ENCODE peak calls at places on chromosomes 11 and 22, in six cellular contexts. One of them, this sample, is unnamed.

GRCh38 chr11:67492801-67493547 is 10.1 kb downstream of the AIP start:
- DNase-seq in H9: peak; percentile 75
- DNase-seq in IMR-90: no peak
- DNase-seq in trophoblast cell: peak; percentile 4
- DNase-seq in mesenchymal stem cell: no peak
- DNase-seq in H1: no peak
- DNase-seq in this sample: no peak

GRCh38 chr11:115161876-115162275 is 342.3 kb downstream of the CADM1 start:
- DNase-seq in H9: no peak
- DNase-seq in IMR-90: no peak
- DNase-seq in trophoblast cell: no peak
- DNase-seq in mesenchymal stem cell: no peak
- DNase-seq in H1: no peak
- DNase-seq in this sample: no peak

GRCh38 chr11:95919514-95919913 is 4.4 kb downstream of the MTMR2 start:
- DNase-seq in H9: no peak
- DNase-seq in IMR-90: no peak
- DNase-seq in trophoblast cell: no peak
- DNase-seq in mesenchymal stem cell: no peak
- DNase-seq in H1: no peak
- DNase-seq in this sample: no peak

GRCh38 chr22:22380098-22381030 is 128.2 kb downstream of the ZNF280B start:
- DNase-seq in H9: peak; percentile 61
- DNase-seq in IMR-90: no peak
- DNase-seq in trophoblast cell: peak; percentile 26
- DNase-seq in mesenchymal stem cell: no peak
- DNase-seq in H1: no peak
- DNase-seq in this sample: no peak

GRCh38 chr11:69912911-69913451 is 93.8 kb upstream of the FGF3 start:
- DNase-seq in H9: peak; percentile 46
- DNase-seq in IMR-90: peak; percentile 20
- DNase-seq in trophoblast cell: no peak
- DNase-seq in mesenchymal stem cell: no peak
- DNase-seq in H1: no peak
- DNase-seq in this sample: no peak

GRCh38 chr11:13440100-13440855 is 22.7 kb downstream of the BTBD10 start:
- DNase-seq in H9: no peak
- DNase-seq in IMR-90: peak; percentile 97
- DNase-seq in trophoblast cell: peak; percentile 44
- DNase-seq in mesenchymal stem cell: peak; percentile 87
- DNase-seq in H1: no peak
- DNase-seq in this sample: no peak

GRCh38 chr22:29310065-29310862 is 3.8 kb downstream of the GAS2L1 start:
- DNase-seq in H9: no peak
- DNase-seq in IMR-90: no peak
- DNase-seq in trophoblast cell: peak; percentile 96
- DNase-seq in mesenchymal stem cell: peak; percentile 23
- DNase-seq in H1: no peak
- DNase-seq in this sample: no peak

GRCh38 chr11:78821371-78822306 is 247.0 kb upstream of the NARS2 start:
- DNase-seq in H9: no peak
- DNase-seq in IMR-90: peak; percentile 88
- DNase-seq in trophoblast cell: no peak
- DNase-seq in mesenchymal stem cell: no peak
- DNase-seq in H1: no peak
- DNase-seq in this sample: no peak

GRCh38 chr11:124415356-124415923 is 9.2 kb downstream of the OR8B4 start:
- DNase-seq in H9: no peak
- DNase-seq in IMR-90: peak; percentile 69
- DNase-seq in trophoblast cell: peak; percentile 68
- DNase-seq in mesenchymal stem cell: peak; percentile 51
- DNase-seq in H1: no peak
- DNase-seq in this sample: peak; percentile 20

GRCh38 chr11:64767344-64768299 is 7.8 kb upstream of the PYGM start:
- DNase-seq in H9: peak; percentile 90
- DNase-seq in IMR-90: peak; percentile 60
- DNase-seq in trophoblast cell: peak; percentile 81
- DNase-seq in mesenchymal stem cell: peak; percentile 74
- DNase-seq in H1: no peak
- DNase-seq in this sample: peak; percentile 60

GRCh38 chr11:43515090-43515489 is 156.4 kb downstream of the TTC17 start:
- DNase-seq in H9: peak; percentile 72
- DNase-seq in IMR-90: no peak
- DNase-seq in trophoblast cell: no peak
- DNase-seq in mesenchymal stem cell: no peak
- DNase-seq in H1: no peak
- DNase-seq in this sample: no peak

GRCh38 chr11:59680287-59681154 is 11.7 kb upstream of the PATL1 start:
- DNase-seq in H9: peak; percentile 84
- DNase-seq in IMR-90: peak; percentile 83
- DNase-seq in trophoblast cell: peak; percentile 84
- DNase-seq in mesenchymal stem cell: peak; percentile 89
- DNase-seq in H1: peak; percentile 59
- DNase-seq in this sample: peak; percentile 66

GRCh38 chr11:118895093-118896039 is 11.7 kb downstream of the CXCR5 start:
- DNase-seq in H9: no peak
- DNase-seq in IMR-90: no peak
- DNase-seq in trophoblast cell: no peak
- DNase-seq in mesenchymal stem cell: peak; percentile 13
- DNase-seq in H1: no peak
- DNase-seq in this sample: no peak

GRCh38 chr22:29065468-29066190 is 4.0 kb upstream of the C22orf31 start:
- DNase-seq in H9: no peak
- DNase-seq in IMR-90: no peak
- DNase-seq in trophoblast cell: no peak
- DNase-seq in mesenchymal stem cell: no peak
- DNase-seq in H1: no peak
- DNase-seq in this sample: no peak

GRCh38 chr22:36911887-36912661 is 1.4 kb upstream of the CSF2RB start:
- DNase-seq in H9: peak; percentile 62
- DNase-seq in IMR-90: no peak
- DNase-seq in trophoblast cell: peak; percentile 82
- DNase-seq in mesenchymal stem cell: no peak
- DNase-seq in H1: no peak
- DNase-seq in this sample: no peak

GRCh38 chr22:36907464-36907863 is 6.0 kb upstream of the CSF2RB start:
- DNase-seq in H9: no peak
- DNase-seq in IMR-90: no peak
- DNase-seq in trophoblast cell: no peak
- DNase-seq in mesenchymal stem cell: no peak
- DNase-seq in H1: no peak
- DNase-seq in this sample: no peak

GRCh38 chr22:36912694-36913430 is 566 bp upstream of the CSF2RB start:
- DNase-seq in H9: no peak
- DNase-seq in IMR-90: no peak
- DNase-seq in trophoblast cell: no peak
- DNase-seq in mesenchymal stem cell: no peak
- DNase-seq in H1: no peak
- DNase-seq in this sample: no peak

GRCh38 chr22:36913431-36914382 is at the start of gene CSF2RB:
- DNase-seq in H9: no peak
- DNase-seq in IMR-90: no peak
- DNase-seq in trophoblast cell: peak; percentile 71
- DNase-seq in mesenchymal stem cell: no peak
- DNase-seq in H1: no peak
- DNase-seq in this sample: no peak

DNA sequence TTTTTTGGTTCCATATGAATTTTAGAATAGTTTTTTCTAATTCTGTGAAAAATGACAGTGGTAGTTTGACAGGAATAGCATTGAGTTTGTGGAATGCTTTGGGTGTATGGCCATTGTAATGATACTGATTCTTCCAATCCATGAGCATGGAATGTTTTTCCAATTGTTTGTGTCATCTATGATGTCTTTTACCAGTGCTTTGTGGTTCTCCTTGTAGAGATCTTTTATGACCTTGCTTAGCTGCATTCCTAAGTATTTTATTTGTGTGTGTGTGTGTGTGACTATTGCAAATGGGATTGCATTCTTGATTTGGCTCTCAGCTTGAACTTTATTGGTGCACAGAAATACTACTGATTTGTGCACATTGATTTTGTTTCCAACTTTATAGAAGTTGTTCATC is 3.0 kb upstream of the CSF2RB start:
- DNase-seq in H9: no peak
- DNase-seq in IMR-90: no peak
- DNase-seq in trophoblast cell: no peak
- DNase-seq in mesenchymal stem cell: no peak
- DNase-seq in H1: no peak
- DNase-seq in this sample: no peak
- H4K91ac ChIP-seq in H9: no peak overlapping the region
- H4K91ac ChIP-seq in IMR-90: no peak overlapping the region
- H4K91ac ChIP-seq in trophoblast cell: no peak overlapping the region
- H4K91ac ChIP-seq in mesenchymal stem cell: no peak overlapping the region
- H4K91ac ChIP-seq in H1: no peak overlapping the region
- H4K91ac ChIP-seq in this sample: no peak overlapping the region

GRCh38 chr11:113667801-113668200 is 38.3 kb downstream of the TMPRSS5 start:
- DNase-seq in H9: no peak
- DNase-seq in IMR-90: no peak
- DNase-seq in trophoblast cell: no peak
- DNase-seq in mesenchymal stem cell: no peak
- DNase-seq in H1: no peak
- DNase-seq in this sample: no peak
- H4K91ac ChIP-seq in H9: no peak overlapping the region
- H4K91ac ChIP-seq in IMR-90: no peak overlapping the region
- H4K91ac ChIP-seq in trophoblast cell: no peak overlapping the region
- H4K91ac ChIP-seq in mesenchymal stem cell: no peak overlapping the region
- H4K91ac ChIP-seq in H1: no peak overlapping the region
- H4K91ac ChIP-seq in this sample: no peak overlapping the region

DNA sequence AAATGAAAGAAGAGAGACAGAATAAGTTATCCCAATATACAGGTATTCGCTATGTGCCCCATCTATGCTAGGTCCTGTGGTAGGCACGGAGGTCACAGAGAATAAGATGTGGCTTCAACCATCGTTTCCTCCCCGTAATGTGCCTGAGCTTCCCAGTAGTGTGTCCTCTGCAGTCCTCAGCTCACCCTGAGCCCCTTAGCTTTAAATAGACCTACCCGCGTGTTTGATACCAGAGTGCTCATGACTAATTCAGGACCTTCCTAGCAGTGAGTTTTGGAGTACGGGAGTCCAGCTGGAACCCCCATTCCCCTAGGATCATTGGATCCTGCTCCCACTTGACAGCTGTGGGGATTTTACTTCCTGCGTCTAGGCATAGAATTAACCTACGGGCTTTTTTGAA is 37.5 kb upstream of the SYN3 start:
- DNase-seq in H9: no peak
- DNase-seq in IMR-90: no peak
- DNase-seq in trophoblast cell: no peak
- DNase-seq in mesenchymal stem cell: no peak
- DNase-seq in H1: no peak
- DNase-seq in this sample: no peak
- H4K91ac ChIP-seq in H9: no peak overlapping the region
- H4K91ac ChIP-seq in IMR-90: no peak overlapping the region
- H4K91ac ChIP-seq in trophoblast cell: no peak overlapping the region
- H4K91ac ChIP-seq in mesenchymal stem cell: no peak overlapping the region
- H4K91ac ChIP-seq in H1: no peak overlapping the region
- H4K91ac ChIP-seq in this sample: no peak overlapping the region

GRCh38 chr11:1237128-1237580 is 14.3 kb downstream of the MUC5B start:
- DNase-seq in H9: no peak
- DNase-seq in IMR-90: no peak
- DNase-seq in trophoblast cell: no peak
- DNase-seq in mesenchymal stem cell: no peak
- DNase-seq in H1: no peak
- DNase-seq in this sample: no peak
- H4K91ac ChIP-seq in H9: no peak overlapping the region
- H4K91ac ChIP-seq in IMR-90: no peak overlapping the region
- H4K91ac ChIP-seq in trophoblast cell: no peak overlapping the region
- H4K91ac ChIP-seq in mesenchymal stem cell: no peak overlapping the region
- H4K91ac ChIP-seq in H1: no peak overlapping the region
- H4K91ac ChIP-seq in this sample: no peak overlapping the region

DNA sequence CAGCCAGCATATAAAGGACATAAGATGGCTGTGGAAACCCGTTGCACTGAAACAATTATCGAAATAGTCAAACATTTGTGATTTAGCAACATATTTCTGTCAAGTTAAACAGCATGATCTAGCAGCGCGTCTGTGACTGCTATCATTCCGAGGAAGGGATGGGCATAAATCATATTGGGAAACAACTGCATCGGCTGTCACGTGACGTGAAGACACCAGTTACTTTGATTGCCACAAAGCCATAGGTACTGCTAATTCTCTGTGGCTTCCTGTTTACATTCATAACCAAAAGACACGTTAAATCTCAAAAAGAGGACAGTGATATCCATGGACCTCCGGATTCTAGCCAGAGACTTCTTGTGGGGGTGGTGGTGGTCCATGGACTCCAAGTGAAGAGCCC is 87.8 kb downstream of the CACNA1I start:
- DNase-seq in H9: no peak
- DNase-seq in IMR-90: no peak
- DNase-seq in trophoblast cell: no peak
- DNase-seq in mesenchymal stem cell: no peak
- DNase-seq in H1: no peak
- DNase-seq in this sample: no peak
- H4K91ac ChIP-seq in H9: no peak overlapping the region
- H4K91ac ChIP-seq in IMR-90: no peak overlapping the region
- H4K91ac ChIP-seq in trophoblast cell: no peak overlapping the region
- H4K91ac ChIP-seq in mesenchymal stem cell: no peak overlapping the region
- H4K91ac ChIP-seq in H1: no peak overlapping the region
- H4K91ac ChIP-seq in this sample: no peak overlapping the region

DNA sequence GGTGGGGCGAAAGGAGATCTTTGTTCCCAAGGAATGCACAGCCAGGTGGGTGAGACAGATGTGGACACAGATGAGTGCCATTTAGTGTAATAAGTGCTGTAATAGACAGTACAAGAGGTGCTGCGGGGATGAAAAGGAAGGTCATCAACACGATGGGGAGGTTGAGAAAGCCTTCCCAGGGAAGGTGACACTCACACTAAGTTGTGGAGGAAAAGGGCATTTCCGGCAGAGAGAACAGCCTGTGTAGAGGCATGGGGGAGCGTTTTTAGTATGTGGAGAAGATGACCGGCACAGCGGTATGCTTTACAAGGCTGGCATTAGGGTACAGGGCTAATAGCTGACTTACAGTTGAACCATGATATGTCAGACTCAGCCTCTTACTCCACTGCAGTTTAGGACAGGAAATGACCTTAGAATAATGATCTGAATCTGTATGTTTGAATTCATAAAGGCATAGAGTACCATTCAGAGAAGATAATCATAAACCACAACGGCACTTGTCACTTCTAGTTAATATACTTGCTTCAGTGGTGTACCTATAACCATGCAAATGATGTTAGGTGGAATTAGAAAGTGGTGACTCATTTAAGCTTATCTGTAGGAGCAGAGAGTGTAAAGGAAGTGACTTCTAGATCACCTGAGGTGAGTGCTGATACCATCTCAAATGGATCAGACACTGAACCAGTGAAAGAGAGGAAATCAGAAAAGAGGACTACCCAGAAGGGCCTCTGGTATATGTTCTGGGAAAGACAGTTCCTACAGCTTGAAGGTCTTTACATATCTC is 60.6 kb downstream of the FAM83F start:
- DNase-seq in H9: no peak
- DNase-seq in IMR-90: no peak
- DNase-seq in trophoblast cell: peak; percentile 47
- DNase-seq in mesenchymal stem cell: no peak
- DNase-seq in H1: no peak
- DNase-seq in this sample: no peak
- H4K91ac ChIP-seq in H9: no peak overlapping the region
- H4K91ac ChIP-seq in IMR-90: no peak overlapping the region
- H4K91ac ChIP-seq in trophoblast cell: no peak overlapping the region
- H4K91ac ChIP-seq in mesenchymal stem cell: no peak overlapping the region
- H4K91ac ChIP-seq in H1: no peak overlapping the region
- H4K91ac ChIP-seq in this sample: no peak overlapping the region